ENCODE peak calls at places on chromosomes 13 and 19, in six cellular contexts. C, G, E, V, F and S are unnamed samples. For H3K27me3 and H3K4me1, the result is how much of the 10 kb centered on the place peaks cover.

GRCh38 chr19:44866672-44867071 is 20.6 kb downstream of the NECTIN2 start:
- DNase-seq in C (no peak), G (no peak), F (no peak), E (no peak), V (no peak), S (no peak)

GRCh38 chr19:55216461-55217198 is 7.3 kb upstream of the PTPRH start:
- DNase-seq in V (peak), F (peak), C (peak), G (peak), E (peak), S (peak)

GRCh38 chr13:27379694-27380596 is 44.5 kb upstream of the GTF3A start:
- DNase-seq in F (peak), V (no peak), E (peak), G (peak), C (peak), S (peak)

GRCh38 chr19:40165362-40165937 is 25.8 kb upstream of the MAP3K10 start:
- DNase-seq in E (peak), V (no peak), C (peak), G (peak), F (peak), S (peak)

GRCh38 chr13:44300895-44301638 is 72.6 kb upstream of the SERP2 start:
- DNase-seq in F (no peak), G (peak), C (peak), V (peak), E (peak), S (no peak)

GRCh38 chr13:76944457-76944856 is 3.9 kb upstream of the ACOD1 start:
- DNase-seq in G (no peak), C (no peak), E (no peak), F (no peak), V (no peak), S (peak)

GRCh38 chr13:76035711-76036110 is 399.6 kb downstream of the LMO7 start:
- DNase-seq in F (no peak), G (no peak), E (no peak), V (no peak), C (peak), S (no peak)

GRCh38 chr13:68846663-68847062 is 1261.0 kb upstream of the ATXN8OS start:
- DNase-seq in G (no peak), V (no peak), E (no peak), C (no peak), F (no peak), S (no peak)

GRCh38 chr13:106433066-106433465 is 102.4 kb downstream of the EFNB2 start:
- DNase-seq in E (no peak), V (no peak), C (no peak), F (no peak), G (no peak), S (no peak)

GRCh38 chr13:52053460-52053859 is 29.0 kb downstream of the UTP14C start:
- DNase-seq in V (no peak), G (no peak), C (no peak), E (no peak), F (no peak), S (no peak)

GRCh38 chr13:26168276-26168814 is 53.8 kb downstream of the RNF6 start:
- DNase-seq in F (no peak), V (no peak), G (no peak), E (no peak), C (no peak), S (no peak)

GRCh38 chr19:55080915-55081772 is 5.5 kb downstream of the EPS8L1 start:
- DNase-seq in F (peak), V (no peak), C (peak), G (peak), E (peak), S (no peak)

GRCh38 chr19:21149877-21150276 is 8.0 kb downstream of the ZNF431 start:
- DNase-seq in V (no peak), C (no peak), F (no peak), G (no peak), E (no peak), S (no peak)

GRCh38 chr13:37747071-37747612 is 122.4 kb downstream of the TRPC4 start:
- DNase-seq in C (peak), G (no peak), E (no peak), V (no peak), F (no peak), S (no peak)

GRCh38 chr19:49869484-49870308 is 2.3 kb upstream of the PNKP start:
- DNase-seq in F (peak), E (peak), C (peak), G (peak), V (peak), S (peak)
- H3K4me3 ChIP-seq in F (peak), E (peak), C (peak), G (peak), V (peak), S (peak)

DNA sequence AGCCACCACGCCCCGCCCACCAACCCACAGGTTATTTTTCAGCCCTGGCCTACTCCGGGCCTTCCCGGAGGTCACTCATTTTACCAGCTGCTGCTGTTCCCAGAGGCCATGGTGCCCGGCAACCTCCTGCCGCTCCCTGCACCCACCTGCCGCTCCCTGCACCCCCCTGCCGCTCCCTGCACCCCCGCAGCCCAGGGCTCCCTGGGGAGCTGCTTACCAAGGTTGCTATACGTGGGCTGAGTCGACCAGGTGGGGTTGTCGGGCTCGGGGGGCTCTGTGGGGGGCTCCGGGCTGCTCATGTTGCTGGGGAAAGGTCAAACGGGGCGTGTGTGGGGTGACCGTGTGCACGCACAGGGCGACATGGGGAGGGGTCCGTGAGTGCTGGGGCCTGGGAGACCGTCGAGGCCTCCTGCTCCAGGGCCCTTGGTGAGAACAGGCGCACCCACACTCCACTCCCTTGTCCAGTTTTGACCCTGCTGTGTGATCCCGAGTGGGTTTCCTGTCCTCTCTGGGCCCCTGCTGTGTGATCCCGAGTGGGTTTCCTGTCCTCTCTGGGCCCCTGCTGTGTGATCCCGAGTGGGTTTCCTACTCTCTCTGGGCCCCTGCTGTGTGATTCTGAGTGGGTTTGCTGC is 1.2 kb downstream of the PEAK3 start:
- DNase-seq in G (no peak), C (no peak), F (no peak), E (peak), V (no peak), S (no peak)
- H3K27me3 ChIP-seq in G (under half), C (under half), F (under half), E (under half), V (under half), S (under half)

GRCh38 chr13:114142640-114143490 is 10.4 kb upstream of the RASA3 start:
- DNase-seq in C (no peak), G (peak), E (peak), V (no peak), F (peak), S (no peak)
- H3K4me1 ChIP-seq in C (under half), G (under half), E (under half), V (under half), F (under half), S (under half)

DNA sequence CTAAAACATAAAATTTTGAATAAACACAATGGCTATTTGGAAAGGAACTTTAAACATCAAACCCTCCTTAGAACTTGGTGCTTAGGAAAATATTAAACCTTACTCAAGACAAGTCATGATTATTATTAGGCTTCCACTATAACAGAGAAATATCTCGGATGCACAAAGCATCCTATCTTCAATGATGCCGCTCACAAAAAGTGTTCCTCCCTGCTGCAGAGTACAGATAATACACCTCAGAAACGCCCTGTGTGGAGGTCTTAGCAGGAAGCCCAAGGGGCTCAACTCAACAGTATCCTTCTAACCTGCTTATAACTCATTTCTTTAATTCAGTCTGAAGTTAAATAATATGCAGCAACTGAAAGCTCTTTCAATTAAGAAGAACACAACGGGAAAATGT is 12.2 kb downstream of the ELF1 start:
- DNase-seq in V (no peak), C (no peak), E (no peak), F (no peak), G (no peak), S (no peak)
- H3K4me3 ChIP-seq in V (no peak), C (no peak), E (no peak), F (no peak), G (no peak), S (no peak)

DNA sequence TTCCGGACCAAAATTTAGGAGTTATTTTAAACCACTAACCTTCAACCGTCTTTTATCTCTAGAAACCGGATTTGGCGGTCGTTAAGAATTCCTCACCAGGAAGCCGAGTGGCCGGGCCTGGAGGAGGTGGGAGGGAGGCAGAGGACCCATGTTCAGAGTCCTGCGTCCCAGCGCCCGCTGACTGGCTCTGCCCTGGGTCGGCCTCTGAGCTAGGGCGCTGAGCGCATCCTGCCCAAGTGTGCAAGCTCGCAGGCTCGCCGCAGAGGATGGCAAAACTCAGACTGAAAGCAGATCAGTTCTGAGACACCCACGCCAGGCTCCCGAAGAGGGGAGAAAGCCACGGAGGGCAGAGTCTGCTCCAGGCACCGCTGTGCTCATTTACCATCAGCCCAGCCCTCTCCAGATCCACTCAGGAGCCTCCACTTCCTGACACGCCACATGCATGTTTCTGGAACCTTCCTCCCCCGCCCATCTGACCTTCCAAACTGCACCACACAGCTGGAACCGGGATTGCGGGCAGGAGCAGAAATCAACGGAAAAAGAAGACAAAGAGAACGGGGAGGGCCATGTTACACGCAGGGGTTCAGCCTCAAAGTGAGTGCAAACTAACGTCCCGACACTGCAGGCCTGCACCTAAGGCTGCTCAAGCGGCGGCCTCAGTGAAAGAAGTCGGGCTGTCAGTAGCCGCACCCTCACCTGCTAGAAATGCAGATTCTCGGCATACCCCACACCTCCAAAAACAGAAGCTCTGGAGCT is 8.2 kb downstream of the COL4A1 start:
- DNase-seq in G (no peak), F (peak), C (peak), V (no peak), E (no peak), S (no peak)
- H3K27me3 ChIP-seq in G (under half), F (under half), C (under half), V (under half), E (under half), S (under half)

DNA sequence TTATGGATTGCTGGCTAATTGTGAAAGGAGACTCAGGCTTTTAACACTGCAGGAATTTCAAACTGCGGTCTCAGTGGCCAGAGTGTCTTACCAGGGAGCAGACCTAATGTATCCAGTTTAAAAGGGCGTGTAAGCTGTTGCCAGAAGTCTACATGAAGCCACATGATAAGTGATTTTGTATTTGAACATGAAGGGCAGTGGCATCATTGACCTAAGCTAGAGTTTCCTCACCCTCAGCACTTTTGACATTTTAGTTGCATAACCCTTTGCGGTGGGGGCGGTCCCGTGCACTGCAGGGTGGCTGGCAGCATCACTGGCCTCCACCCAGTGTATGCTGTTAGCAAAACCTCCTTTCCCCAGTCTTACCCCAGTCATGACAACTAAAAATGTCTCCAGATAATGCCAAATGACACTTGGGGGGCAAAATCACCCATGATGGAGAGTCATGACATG is 23.7 kb upstream of the GPR18 start:
- DNase-seq in F (peak), E (peak), V (no peak), C (no peak), G (peak), S (peak)
- H3K4me1 ChIP-seq in F (under half), E (under half), V (under half), C (under half), G (under half), S (under half)